ENCODE peak calls at places on chromosomes 11 and 22, in four cellular contexts. W is Calu3, C is GM13976, R is RCC 7860. F is an unnamed sample.

GRCh38 chr11:62392944-62393628 is 25.7 kb upstream of the SCGB1A1 start:
- DNase-seq in R (peak; percentile 14), W (peak; percentile 38), C (peak; percentile 34), F (no peak)

GRCh38 chr11:106070606-106071005 is 6.5 kb downstream of the KBTBD3 start:
- DNase-seq in W (no peak), R (no peak), C (no peak), F (no peak)

GRCh38 chr11:74031310-74031676 is 22.4 kb upstream of the UCP3 start:
- DNase-seq in W (no peak), C (no peak), R (no peak), F (no peak)

GRCh38 chr11:719214-720016 is 13.4 kb downstream of the EPS8L2 start:
- DNase-seq in C (no peak), R (no peak), W (no peak), F (no peak)

GRCh38 chr11:12388939-12389670 is 11.7 kb downstream of the PARVA start:
- DNase-seq in C (no peak), R (no peak), W (no peak), F (no peak)

GRCh38 chr22:49396817-49397216 is 430.9 kb downstream of the BRD1 start:
- DNase-seq in W (no peak), C (no peak), R (peak; percentile 39), F (no peak)

GRCh38 chr11:18036456-18036855 is 9.6 kb downstream of the TPH1 start:
- DNase-seq in C (no peak), W (no peak), R (no peak), F (no peak)

GRCh38 chr11:9103542-9104276 is 12.3 kb upstream of the SCUBE2 start:
- DNase-seq in C (no peak), W (no peak), R (no peak), F (no peak)

GRCh38 chr11:5324197-5324596 is at the start of gene OR51B2:
- DNase-seq in C (no peak), W (no peak), R (no peak), F (no peak)